ENCODE peak calls at places on chromosomes 2 and 18, in five cellular contexts. One of them, this sample, is unnamed.
A peak's percentile ranks its signal among the peaks of the same experiment; 100 is the strongest.

GRCh38 chr2:217797661-217798069 is 205.1 kb downstream of the TNS1 start:
- DNase-seq in tibial nerve: no peak
- DNase-seq in globus pallidus: no peak
- DNase-seq in amniotic stem cell: no peak
- DNase-seq in AG04450: no peak
- DNase-seq in this sample: no peak

GRCh38 chr18:22297008-22297407 is 120.7 kb downstream of the CTAGE1 start:
- DNase-seq in tibial nerve: no peak
- DNase-seq in globus pallidus: no peak
- DNase-seq in AG04450: no peak
- DNase-seq in amniotic stem cell: no peak
- DNase-seq in this sample: no peak

GRCh38 chr2:71240794-71241193 is 13.9 kb upstream of the PAIP2B start:
- DNase-seq in globus pallidus: peak; percentile 45
- DNase-seq in amniotic stem cell: no peak
- DNase-seq in tibial nerve: no peak
- DNase-seq in AG04450: no peak
- DNase-seq in this sample: peak; percentile 24

GRCh38 chr2:236512902-236513433 is 56.7 kb upstream of the ACKR3 start:
- DNase-seq in globus pallidus: no peak
- DNase-seq in amniotic stem cell: no peak
- DNase-seq in AG04450: no peak
- DNase-seq in tibial nerve: peak; percentile 47
- DNase-seq in this sample: peak; percentile 55

GRCh38 chr2:21650566-21650965 is 526.8 kb downstream of the TDRD15 start:
- DNase-seq in amniotic stem cell: no peak
- DNase-seq in AG04450: no peak
- DNase-seq in tibial nerve: no peak
- DNase-seq in globus pallidus: no peak
- DNase-seq in this sample: no peak

GRCh38 chr2:122822319-122822718 is 1066.9 kb downstream of the TSN start:
- DNase-seq in globus pallidus: no peak
- DNase-seq in tibial nerve: no peak
- DNase-seq in amniotic stem cell: no peak
- DNase-seq in AG04450: no peak
- DNase-seq in this sample: no peak

GRCh38 chr2:235952714-235953113 is 215.5 kb downstream of the GBX2 start:
- DNase-seq in AG04450: no peak
- DNase-seq in globus pallidus: no peak
- DNase-seq in amniotic stem cell: no peak
- DNase-seq in tibial nerve: no peak
- DNase-seq in this sample: no peak

GRCh38 chr2:150605664-150606063 is 118.2 kb upstream of the RND3 start:
- DNase-seq in globus pallidus: no peak
- DNase-seq in AG04450: no peak
- DNase-seq in amniotic stem cell: no peak
- DNase-seq in tibial nerve: no peak
- DNase-seq in this sample: no peak

GRCh38 chr2:179255129-179255528 is 9.5 kb downstream of the SESTD1 start:
- DNase-seq in amniotic stem cell: no peak
- DNase-seq in tibial nerve: no peak
- DNase-seq in globus pallidus: no peak
- DNase-seq in AG04450: no peak
- DNase-seq in this sample: no peak

GRCh38 chr2:204040016-204040415 is 103.5 kb downstream of the ICOS start:
- DNase-seq in AG04450: no peak
- DNase-seq in amniotic stem cell: no peak
- DNase-seq in globus pallidus: no peak
- DNase-seq in tibial nerve: no peak
- DNase-seq in this sample: no peak

GRCh38 chr2:120551540-120551939 is 184.1 kb upstream of the GLI2 start:
- DNase-seq in amniotic stem cell: no peak
- DNase-seq in globus pallidus: no peak
- DNase-seq in AG04450: no peak
- DNase-seq in tibial nerve: no peak
- DNase-seq in this sample: no peak

GRCh38 chr2:212284166-212284565 is 254.4 kb downstream of the ERBB4 start:
- DNase-seq in tibial nerve: no peak
- DNase-seq in globus pallidus: no peak
- DNase-seq in amniotic stem cell: no peak
- DNase-seq in AG04450: no peak
- DNase-seq in this sample: no peak

GRCh38 chr18:31983976-31984375 is 34.6 kb upstream of the RNF125 start:
- DNase-seq in AG04450: no peak
- DNase-seq in amniotic stem cell: no peak
- DNase-seq in globus pallidus: no peak
- DNase-seq in tibial nerve: no peak
- DNase-seq in this sample: no peak

GRCh38 chr18:23585007-23585871 is 1.1 kb downstream of the NPC1 start:
- DNase-seq in AG04450: no peak
- DNase-seq in tibial nerve: no peak
- DNase-seq in amniotic stem cell: no peak
- DNase-seq in globus pallidus: peak; percentile 51
- DNase-seq in this sample: peak; percentile 51

GRCh38 chr2:29233428-29233827 is 118.2 kb downstream of the CLIP4 start:
- DNase-seq in AG04450: no peak
- DNase-seq in amniotic stem cell: no peak
- DNase-seq in tibial nerve: no peak
- DNase-seq in globus pallidus: no peak
- DNase-seq in this sample: no peak

GRCh38 chr18:10424576-10425314 is 29.7 kb upstream of the APCDD1 start:
- DNase-seq in amniotic stem cell: no peak
- DNase-seq in AG04450: no peak
- DNase-seq in globus pallidus: no peak
- DNase-seq in tibial nerve: peak; percentile 43
- DNase-seq in this sample: no peak

GRCh38 chr2:25838152-25838756 is 40.0 kb downstream of the ASXL2 start:
- DNase-seq in amniotic stem cell: no peak
- DNase-seq in tibial nerve: no peak
- DNase-seq in globus pallidus: no peak
- DNase-seq in AG04450: no peak
- DNase-seq in this sample: no peak

GRCh38 chr2:33372940-33373553 is 103.4 kb upstream of the RASGRP3 start:
- DNase-seq in tibial nerve: no peak
- DNase-seq in AG04450: no peak
- DNase-seq in amniotic stem cell: no peak
- DNase-seq in globus pallidus: peak; percentile 54
- DNase-seq in this sample: no peak

GRCh38 chr2:220489116-220489515 is 861.7 kb downstream of the SLC4A3 start:
- DNase-seq in tibial nerve: no peak
- DNase-seq in AG04450: no peak
- DNase-seq in amniotic stem cell: no peak
- DNase-seq in globus pallidus: no peak
- DNase-seq in this sample: no peak

GRCh38 chr2:236177967-236178909 is 10.1 kb upstream of the GBX2 start:
- DNase-seq in AG04450: no peak
- DNase-seq in globus pallidus: no peak
- DNase-seq in tibial nerve: no peak
- DNase-seq in amniotic stem cell: no peak
- DNase-seq in this sample: peak; percentile 62

GRCh38 chr18:25350561-25351201 is 1.3 kb downstream of the ZNF521 start:
- DNase-seq in amniotic stem cell: peak; percentile 13
- DNase-seq in AG04450: peak; percentile 20
- DNase-seq in globus pallidus: peak; percentile 65
- DNase-seq in tibial nerve: peak; percentile 40
- DNase-seq in this sample: peak; percentile 71

GRCh38 chr2:80105020-80105419 is 199.5 kb downstream of the LRRTM1 start:
- DNase-seq in globus pallidus: no peak
- DNase-seq in tibial nerve: no peak
- DNase-seq in amniotic stem cell: no peak
- DNase-seq in AG04450: no peak
- DNase-seq in this sample: no peak

GRCh38 chr2:232418466-232419244 is 12.0 kb downstream of the ALPG start:
- DNase-seq in tibial nerve: no peak
- DNase-seq in AG04450: no peak
- DNase-seq in amniotic stem cell: no peak
- DNase-seq in globus pallidus: no peak
- DNase-seq in this sample: no peak

This sample was measured in heart left ventricle.